ENCODE peak calls at places on chromosomes 5 and 9, in ten cellular contexts. One of them, this sample, is unnamed.

GRCh38 chr9:104138243-104138642 is 44.1 kb downstream of the SMC2 start:
- DNase-seq in fibroblast of lung: no peak
- DNase-seq in hepatocyte: no peak
- DNase-seq in MM.1S: no peak
- DNase-seq in astrocyte: no peak
- DNase-seq in K562: no peak
- DNase-seq in IMR-90: no peak
- DNase-seq in mammary epithelial cell: no peak
- DNase-seq in neuronal stem cell: no peak
- DNase-seq in H9: no peak
- DNase-seq in this sample: no peak

GRCh38 chr9:135641745-135642144 is 2.4 kb upstream of the GLT6D1 start:
- DNase-seq in K562: no peak
- DNase-seq in hepatocyte: no peak
- DNase-seq in MM.1S: no peak
- DNase-seq in astrocyte: no peak
- DNase-seq in H9: no peak
- DNase-seq in IMR-90: peak
- DNase-seq in fibroblast of lung: no peak
- DNase-seq in neuronal stem cell: no peak
- DNase-seq in mammary epithelial cell: no peak
- DNase-seq in this sample: no peak

GRCh38 chr9:38371495-38371894 is 21.0 kb upstream of the ALDH1B1 start:
- DNase-seq in IMR-90: peak
- DNase-seq in mammary epithelial cell: peak
- DNase-seq in K562: peak
- DNase-seq in neuronal stem cell: no peak
- DNase-seq in astrocyte: peak
- DNase-seq in hepatocyte: peak
- DNase-seq in H9: no peak
- DNase-seq in MM.1S: peak
- DNase-seq in fibroblast of lung: peak
- DNase-seq in this sample: peak

GRCh38 chr5:9222054-9222738 is 323.7 kb downstream of the SEMA5A start:
- DNase-seq in fibroblast of lung: no peak
- DNase-seq in mammary epithelial cell: no peak
- DNase-seq in neuronal stem cell: no peak
- DNase-seq in IMR-90: no peak
- DNase-seq in H9: peak
- DNase-seq in astrocyte: no peak
- DNase-seq in MM.1S: no peak
- DNase-seq in K562: no peak
- DNase-seq in hepatocyte: no peak
- DNase-seq in this sample: no peak

GRCh38 chr5:146084376-146084775 is 21.0 kb downstream of the PLAC8L1 start:
- DNase-seq in fibroblast of lung: no peak
- DNase-seq in neuronal stem cell: no peak
- DNase-seq in H9: no peak
- DNase-seq in K562: no peak
- DNase-seq in mammary epithelial cell: no peak
- DNase-seq in IMR-90: no peak
- DNase-seq in MM.1S: no peak
- DNase-seq in hepatocyte: no peak
- DNase-seq in astrocyte: no peak
- DNase-seq in this sample: no peak

GRCh38 chr9:98357921-98358535 is 102.6 kb upstream of the TBC1D2 start:
- DNase-seq in fibroblast of lung: peak
- DNase-seq in neuronal stem cell: no peak
- DNase-seq in K562: no peak
- DNase-seq in IMR-90: peak
- DNase-seq in mammary epithelial cell: peak
- DNase-seq in hepatocyte: no peak
- DNase-seq in astrocyte: peak
- DNase-seq in H9: no peak
- DNase-seq in MM.1S: no peak
- DNase-seq in this sample: no peak

GRCh38 chr5:74074111-74074510 is 448.1 kb downstream of the ARHGEF28 start:
- DNase-seq in neuronal stem cell: no peak
- DNase-seq in IMR-90: no peak
- DNase-seq in K562: no peak
- DNase-seq in MM.1S: no peak
- DNase-seq in hepatocyte: no peak
- DNase-seq in mammary epithelial cell: no peak
- DNase-seq in fibroblast of lung: no peak
- DNase-seq in astrocyte: no peak
- DNase-seq in H9: no peak
- DNase-seq in this sample: no peak

GRCh38 chr5:157918811-157919742 is 60.1 kb upstream of the CLINT1 start:
- DNase-seq in fibroblast of lung: no peak
- DNase-seq in neuronal stem cell: no peak
- DNase-seq in MM.1S: no peak
- DNase-seq in K562: peak
- DNase-seq in hepatocyte: peak
- DNase-seq in mammary epithelial cell: no peak
- DNase-seq in IMR-90: no peak
- DNase-seq in astrocyte: no peak
- DNase-seq in H9: no peak
- DNase-seq in this sample: no peak

GRCh38 chr9:21728781-21729180 is 73.7 kb upstream of the MTAP start:
- DNase-seq in H9: no peak
- DNase-seq in astrocyte: peak
- DNase-seq in fibroblast of lung: no peak
- DNase-seq in mammary epithelial cell: no peak
- DNase-seq in K562: no peak
- DNase-seq in IMR-90: peak
- DNase-seq in hepatocyte: no peak
- DNase-seq in neuronal stem cell: no peak
- DNase-seq in MM.1S: no peak
- DNase-seq in this sample: no peak

GRCh38 chr9:110370316-110370715 is 32.7 kb upstream of the TXNDC8 start:
- DNase-seq in IMR-90: peak
- DNase-seq in K562: peak
- DNase-seq in hepatocyte: no peak
- DNase-seq in fibroblast of lung: no peak
- DNase-seq in MM.1S: no peak
- DNase-seq in mammary epithelial cell: peak
- DNase-seq in H9: no peak
- DNase-seq in astrocyte: peak
- DNase-seq in neuronal stem cell: no peak
- DNase-seq in this sample: no peak

GRCh38 chr5:134018154-134018985 is 13.6 kb upstream of the VDAC1 start:
- DNase-seq in MM.1S: no peak
- DNase-seq in hepatocyte: peak
- DNase-seq in neuronal stem cell: no peak
- DNase-seq in fibroblast of lung: no peak
- DNase-seq in H9: no peak
- DNase-seq in astrocyte: peak
- DNase-seq in IMR-90: peak
- DNase-seq in K562: peak
- DNase-seq in mammary epithelial cell: peak
- DNase-seq in this sample: no peak

GRCh38 chr5:180072256-180072548 is 643 bp upstream of the RNF130 start:
- DNase-seq in IMR-90: no peak
- DNase-seq in K562: no peak
- DNase-seq in astrocyte: no peak
- DNase-seq in fibroblast of lung: no peak
- DNase-seq in neuronal stem cell: no peak
- DNase-seq in hepatocyte: no peak
- DNase-seq in H9: no peak
- DNase-seq in MM.1S: no peak
- DNase-seq in mammary epithelial cell: no peak
- DNase-seq in this sample: no peak

GRCh38 chr5:180072556-180072955 is 997 bp upstream of the RNF130 start:
- DNase-seq in IMR-90: no peak
- DNase-seq in neuronal stem cell: no peak
- DNase-seq in hepatocyte: no peak
- DNase-seq in K562: no peak
- DNase-seq in MM.1S: no peak
- DNase-seq in astrocyte: no peak
- DNase-seq in mammary epithelial cell: no peak
- DNase-seq in H9: no peak
- DNase-seq in fibroblast of lung: no peak
- DNase-seq in this sample: no peak

GRCh38 chr5:180069589-180070247 is 1.8 kb downstream of the RNF130 start:
- DNase-seq in neuronal stem cell: no peak
- DNase-seq in mammary epithelial cell: no peak
- DNase-seq in MM.1S: no peak
- DNase-seq in K562: peak
- DNase-seq in IMR-90: no peak
- DNase-seq in astrocyte: peak
- DNase-seq in fibroblast of lung: peak
- DNase-seq in H9: no peak
- DNase-seq in hepatocyte: no peak
- DNase-seq in this sample: no peak

GRCh38 chr5:180071418-180072255 is at the start of gene RNF130:
- DNase-seq in hepatocyte: peak
- DNase-seq in H9: peak
- DNase-seq in K562: peak
- DNase-seq in mammary epithelial cell: peak
- DNase-seq in neuronal stem cell: peak
- DNase-seq in astrocyte: peak
- DNase-seq in IMR-90: peak
- DNase-seq in MM.1S: no peak
- DNase-seq in fibroblast of lung: peak
- DNase-seq in this sample: no peak

GRCh38 chr5:180070726-180071417 is 687 bp downstream of the RNF130 start:
- DNase-seq in hepatocyte: peak
- DNase-seq in H9: no peak
- DNase-seq in astrocyte: peak
- DNase-seq in fibroblast of lung: peak
- DNase-seq in MM.1S: no peak
- DNase-seq in neuronal stem cell: no peak
- DNase-seq in mammary epithelial cell: peak
- DNase-seq in IMR-90: peak
- DNase-seq in K562: peak
- DNase-seq in this sample: no peak
- H2AFZ ChIP-seq in hepatocyte: peak
- H2AFZ ChIP-seq in H9: no peak
- H2AFZ ChIP-seq in astrocyte: peak
- H2AFZ ChIP-seq in fibroblast of lung: peak
- H2AFZ ChIP-seq in MM.1S: no peak
- H2AFZ ChIP-seq in neuronal stem cell: peak
- H2AFZ ChIP-seq in mammary epithelial cell: peak
- H2AFZ ChIP-seq in IMR-90: peak
- H2AFZ ChIP-seq in K562: peak
- H2AFZ ChIP-seq in this sample: no peak

DNA sequence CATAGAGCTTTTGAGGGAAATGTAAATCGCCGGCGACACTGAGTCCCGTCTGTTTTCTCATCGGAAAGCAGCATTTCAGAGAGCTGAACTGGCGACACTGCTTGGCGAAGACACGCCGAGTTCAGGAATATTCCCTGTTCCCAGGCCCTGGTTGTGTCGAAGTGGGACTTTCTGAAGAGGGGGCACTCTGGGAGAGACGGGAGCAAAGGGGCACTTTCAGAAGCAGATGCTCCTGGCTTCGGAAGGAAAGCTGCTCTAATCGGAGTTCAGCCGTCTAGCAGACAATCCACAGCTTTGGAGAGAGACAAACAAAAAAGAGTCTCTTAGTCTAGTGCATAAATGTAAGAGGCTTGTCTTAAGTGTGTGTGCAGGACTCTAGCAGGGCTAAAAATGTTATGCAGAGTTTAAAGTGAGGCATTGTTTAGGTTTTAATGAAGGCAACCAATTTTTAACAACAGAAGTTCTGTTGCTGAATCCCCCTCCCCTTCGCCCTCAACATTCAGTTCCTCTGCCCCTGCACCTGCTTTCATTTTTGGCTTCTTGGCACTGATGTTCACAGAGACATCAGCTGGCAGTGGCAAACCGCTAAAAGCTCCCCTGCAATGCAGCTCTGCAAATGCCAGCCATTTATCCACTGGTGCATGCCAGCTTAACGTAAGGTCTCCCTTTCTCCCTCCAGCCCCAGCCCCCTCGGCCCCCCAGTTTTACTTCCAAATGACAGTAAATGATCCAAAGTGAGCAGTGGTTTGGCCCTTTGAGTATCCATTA is 289.5 kb upstream of the MPDZ start:
- DNase-seq in IMR-90: no peak
- DNase-seq in H9: peak
- DNase-seq in MM.1S: peak
- DNase-seq in mammary epithelial cell: peak
- DNase-seq in K562: no peak
- DNase-seq in neuronal stem cell: no peak
- DNase-seq in fibroblast of lung: no peak
- DNase-seq in astrocyte: no peak
- DNase-seq in hepatocyte: peak
- DNase-seq in this sample: no peak
- H3K4me2 ChIP-seq in IMR-90: peak
- H3K4me2 ChIP-seq in H9: peak
- H3K4me2 ChIP-seq in MM.1S: peak
- H3K4me2 ChIP-seq in mammary epithelial cell: no peak
- H3K4me2 ChIP-seq in K562: no peak
- H3K4me2 ChIP-seq in neuronal stem cell: peak
- H3K4me2 ChIP-seq in fibroblast of lung: peak
- H3K4me2 ChIP-seq in astrocyte: peak
- H3K4me2 ChIP-seq in hepatocyte: peak
- H3K4me2 ChIP-seq in this sample: peak

GRCh38 chr5:10283927-10284635 is 23.6 kb downstream of the CMBL start:
- DNase-seq in K562: peak
- DNase-seq in astrocyte: peak
- DNase-seq in fibroblast of lung: peak
- DNase-seq in H9: peak
- DNase-seq in neuronal stem cell: peak
- DNase-seq in IMR-90: peak
- DNase-seq in MM.1S: peak
- DNase-seq in hepatocyte: peak
- DNase-seq in mammary epithelial cell: peak
- DNase-seq in this sample: peak
- H2AFZ ChIP-seq in K562: peak
- H2AFZ ChIP-seq in astrocyte: peak
- H2AFZ ChIP-seq in fibroblast of lung: no peak
- H2AFZ ChIP-seq in H9: no peak
- H2AFZ ChIP-seq in neuronal stem cell: peak
- H2AFZ ChIP-seq in IMR-90: peak
- H2AFZ ChIP-seq in MM.1S: peak
- H2AFZ ChIP-seq in hepatocyte: peak
- H2AFZ ChIP-seq in mammary epithelial cell: peak
- H2AFZ ChIP-seq in this sample: no peak

DNA sequence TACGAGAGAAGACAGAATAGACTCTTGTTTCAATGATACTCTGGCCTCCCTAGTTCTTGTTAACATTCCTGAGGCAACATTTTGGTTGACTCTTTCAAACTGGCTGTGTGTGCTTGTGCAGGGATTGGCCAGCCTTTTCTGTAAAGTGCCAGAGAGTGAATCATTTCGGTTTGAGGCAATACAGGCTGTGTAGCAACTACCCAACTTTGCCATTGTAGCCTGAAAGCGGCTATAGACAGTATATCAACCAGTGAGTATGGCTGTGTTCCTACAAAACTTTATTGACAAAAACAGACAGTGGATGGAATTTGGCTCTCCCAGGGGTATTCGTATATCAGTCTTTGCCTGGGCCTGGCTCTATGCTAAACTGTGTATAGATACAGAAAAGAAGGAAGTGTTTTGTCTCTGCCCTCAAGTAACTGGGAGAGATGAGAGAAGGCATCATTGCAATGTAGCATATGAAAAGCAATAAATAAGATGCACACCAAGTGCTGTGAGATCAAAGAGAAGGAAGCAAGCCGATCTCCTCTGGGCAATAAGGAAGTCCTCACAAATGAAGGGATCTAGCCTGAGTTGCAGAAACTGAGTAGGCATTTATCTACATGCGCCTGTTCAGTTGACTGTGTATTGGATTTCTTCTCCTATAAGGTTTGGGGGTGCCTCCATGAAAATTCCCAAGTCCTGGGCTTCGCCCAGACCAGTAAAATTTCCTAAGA is 568.0 kb upstream of the KLF4 start:
- DNase-seq in mammary epithelial cell: peak
- DNase-seq in neuronal stem cell: no peak
- DNase-seq in K562: no peak
- DNase-seq in MM.1S: no peak
- DNase-seq in IMR-90: peak
- DNase-seq in astrocyte: peak
- DNase-seq in H9: no peak
- DNase-seq in fibroblast of lung: peak
- DNase-seq in hepatocyte: peak
- DNase-seq in this sample: no peak
- H3K4me2 ChIP-seq in mammary epithelial cell: peak
- H3K4me2 ChIP-seq in neuronal stem cell: no peak
- H3K4me2 ChIP-seq in K562: no peak
- H3K4me2 ChIP-seq in MM.1S: no peak
- H3K4me2 ChIP-seq in IMR-90: peak
- H3K4me2 ChIP-seq in astrocyte: peak
- H3K4me2 ChIP-seq in H9: no peak
- H3K4me2 ChIP-seq in fibroblast of lung: no peak
- H3K4me2 ChIP-seq in hepatocyte: peak
- H3K4me2 ChIP-seq in this sample: no peak

This sample was measured in Karpas-422.